ENCODE peak calls at places on chromosomes 13 and 19, in four cellular contexts. One of them, this sample, is unnamed.

GRCh38 chr19:48540110-48540509 is 11.9 kb upstream of the SULT2B1 start:
- DNase-seq in HepG2: no peak
- DNase-seq in GM12878: no peak
- DNase-seq in K562: no peak
- DNase-seq in this sample: no peak

GRCh38 chr13:108346376-108346775 is 76.9 kb downstream of the TNFSF13B start:
- DNase-seq in HepG2: no peak
- DNase-seq in K562: no peak
- DNase-seq in GM12878: no peak
- DNase-seq in this sample: no peak

GRCh38 chr13:106182404-106182803 is 353.1 kb downstream of the EFNB2 start:
- DNase-seq in K562: no peak
- DNase-seq in GM12878: no peak
- DNase-seq in HepG2: no peak
- DNase-seq in this sample: no peak

GRCh38 chr13:66951426-66951825 is 278.7 kb downstream of the PCDH9 start:
- DNase-seq in K562: no peak
- DNase-seq in HepG2: no peak
- DNase-seq in GM12878: no peak
- DNase-seq in this sample: no peak

GRCh38 chr19:54380897-54381296 is 16.2 kb upstream of the LAIR1 start:
- DNase-seq in HepG2: no peak
- DNase-seq in K562: no peak
- DNase-seq in GM12878: no peak
- DNase-seq in this sample: no peak

GRCh38 chr13:112710855-112711527 is 21.2 kb downstream of the ATP11A start:
- DNase-seq in GM12878: no peak
- DNase-seq in HepG2: no peak
- DNase-seq in K562: no peak
- DNase-seq in this sample: peak

GRCh38 chr13:99357149-99357596 is 50.0 kb upstream of the GPR183 start:
- DNase-seq in GM12878: peak
- DNase-seq in K562: peak
- DNase-seq in HepG2: no peak
- DNase-seq in this sample: no peak

GRCh38 chr13:114313061-114313860 is 1.0 kb upstream of the CHAMP1 start:
- DNase-seq in K562: no peak
- DNase-seq in GM12878: peak
- DNase-seq in HepG2: no peak
- DNase-seq in this sample: no peak

GRCh38 chr19:1302534-1303239 is 17.0 kb downstream of the EFNA2 start:
- DNase-seq in K562: no peak
- DNase-seq in HepG2: no peak
- DNase-seq in GM12878: no peak
- DNase-seq in this sample: no peak

GRCh38 chr13:52085416-52085815 is 43.5 kb downstream of the NEK5 start:
- DNase-seq in GM12878: no peak
- DNase-seq in K562: no peak
- DNase-seq in HepG2: no peak
- DNase-seq in this sample: no peak

GRCh38 chr13:114049026-114049425 is 75.2 kb upstream of the C13orf46 start:
- DNase-seq in GM12878: no peak
- DNase-seq in HepG2: no peak
- DNase-seq in K562: no peak
- DNase-seq in this sample: no peak

GRCh38 chr13:113731192-113732175 is 27.5 kb upstream of the TMEM255B start:
- DNase-seq in K562: no peak
- DNase-seq in GM12878: no peak
- DNase-seq in HepG2: no peak
- DNase-seq in this sample: no peak

GRCh38 chr13:46543307-46543706 is 9.7 kb upstream of the LRCH1 start:
- DNase-seq in HepG2: no peak
- DNase-seq in K562: no peak
- DNase-seq in GM12878: no peak
- DNase-seq in this sample: no peak

GRCh38 chr19:38736413-38737280 is 7.6 kb downstream of the CAPN12 start:
- DNase-seq in HepG2: no peak
- DNase-seq in GM12878: peak
- DNase-seq in K562: peak
- DNase-seq in this sample: peak

GRCh38 chr13:79448413-79448812 is 32.5 kb upstream of the NDFIP2 start:
- DNase-seq in GM12878: no peak
- DNase-seq in HepG2: no peak
- DNase-seq in K562: no peak
- DNase-seq in this sample: no peak

GRCh38 chr13:79455331-79455730 is 25.6 kb upstream of the NDFIP2 start:
- DNase-seq in GM12878: no peak
- DNase-seq in HepG2: no peak
- DNase-seq in K562: no peak
- DNase-seq in this sample: no peak

GRCh38 chr13:79450110-79450509 is 30.8 kb upstream of the NDFIP2 start:
- DNase-seq in K562: no peak
- DNase-seq in HepG2: no peak
- DNase-seq in GM12878: no peak
- DNase-seq in this sample: no peak

GRCh38 chr13:79447741-79448140 is 33.2 kb upstream of the NDFIP2 start:
- DNase-seq in GM12878: no peak
- DNase-seq in HepG2: no peak
- DNase-seq in K562: no peak
- DNase-seq in this sample: no peak

DNA sequence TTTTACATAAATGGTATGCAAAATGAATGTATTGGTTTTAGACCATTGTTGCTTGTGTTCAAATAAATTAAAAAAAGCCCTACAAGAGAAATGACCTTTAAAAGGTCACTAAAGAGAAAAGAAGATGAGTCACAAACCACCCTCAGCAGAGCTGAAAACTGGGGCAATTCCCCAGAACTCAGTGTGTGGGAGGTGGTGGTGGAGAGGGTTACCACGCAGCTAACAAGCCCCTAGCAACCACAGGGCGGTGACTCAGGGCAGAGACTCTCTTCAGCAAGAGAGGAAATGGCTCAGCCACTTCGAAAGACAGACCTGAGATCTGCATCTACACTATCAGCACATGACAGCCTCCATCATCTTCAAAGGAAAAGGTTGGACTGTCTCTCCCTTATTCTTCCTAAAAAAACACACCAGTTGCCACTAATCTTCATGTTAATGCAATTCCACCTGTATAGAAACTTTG is 29.4 kb upstream of the NDFIP2 start:
- DNase-seq in K562: peak
- DNase-seq in HepG2: no peak
- DNase-seq in GM12878: peak
- DNase-seq in this sample: peak
- TF ChIP-seq ETV6 in K562: peak
- TF ChIP-seq ETV6 in HepG2: no peak
- TF ChIP-seq ETV6 in GM12878: no peak
- TF ChIP-seq ETV6 in this sample: no peak

GRCh38 chr13:39847336-39847735 is 191.9 kb downstream of the COG6 start:
- DNase-seq in HepG2: no peak
- DNase-seq in GM12878: no peak
- DNase-seq in K562: no peak
- DNase-seq in this sample: no peak
- TF ChIP-seq TCF7 in HepG2: no peak
- TF ChIP-seq TCF7 in GM12878: no peak
- TF ChIP-seq TCF7 in K562: no peak
- TF ChIP-seq TCF7 in this sample: no peak

DNA sequence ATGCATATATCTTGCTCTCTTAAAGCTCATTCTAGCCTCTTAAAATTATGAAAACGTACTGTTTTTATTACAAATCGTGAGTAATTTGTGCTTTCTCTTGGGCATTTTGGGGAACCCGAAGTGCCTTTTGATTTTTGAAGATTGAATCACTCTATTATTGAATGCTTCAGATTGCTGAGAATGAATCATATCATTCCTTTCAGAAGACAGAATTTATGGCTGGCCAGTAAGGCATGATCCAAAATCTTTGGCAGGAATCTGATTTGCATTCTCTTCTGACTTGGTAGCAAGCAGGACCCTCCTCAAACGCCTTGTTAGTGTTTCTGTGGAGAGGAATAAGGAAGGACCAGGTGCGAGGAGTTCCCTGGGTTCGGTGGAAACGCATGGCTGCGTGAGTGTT is 49.5 kb downstream of the STARD13 start:
- DNase-seq in GM12878: no peak
- DNase-seq in HepG2: no peak
- DNase-seq in K562: no peak
- DNase-seq in this sample: no peak
- TF ChIP-seq ETV6 in GM12878: no peak
- TF ChIP-seq ETV6 in HepG2: no peak
- TF ChIP-seq ETV6 in K562: no peak
- TF ChIP-seq ETV6 in this sample: no peak

GRCh38 chr13:30927595-30927994 is 4.9 kb upstream of the TEX26 start:
- DNase-seq in K562: no peak
- DNase-seq in GM12878: no peak
- DNase-seq in HepG2: no peak
- DNase-seq in this sample: no peak
- TF ChIP-seq TCF7 in K562: no peak
- TF ChIP-seq TCF7 in GM12878: no peak
- TF ChIP-seq TCF7 in HepG2: no peak
- TF ChIP-seq TCF7 in this sample: no peak

GRCh38 chr19:32814046-32814445 is 55.5 kb downstream of the SLC7A9 start:
- DNase-seq in K562: no peak
- DNase-seq in HepG2: no peak
- DNase-seq in GM12878: no peak
- DNase-seq in this sample: peak
- TF ChIP-seq ETV6 in K562: no peak
- TF ChIP-seq ETV6 in HepG2: no peak
- TF ChIP-seq ETV6 in GM12878: no peak
- TF ChIP-seq ETV6 in this sample: no peak

GRCh38 chr13:20686863-20687579 is 16.5 kb upstream of the IL17D start:
- DNase-seq in GM12878: no peak
- DNase-seq in K562: no peak
- DNase-seq in HepG2: no peak
- DNase-seq in this sample: no peak
- TF ChIP-seq TCF7 in GM12878: no peak
- TF ChIP-seq TCF7 in K562: no peak
- TF ChIP-seq TCF7 in HepG2: no peak
- TF ChIP-seq TCF7 in this sample: no peak

DNA sequence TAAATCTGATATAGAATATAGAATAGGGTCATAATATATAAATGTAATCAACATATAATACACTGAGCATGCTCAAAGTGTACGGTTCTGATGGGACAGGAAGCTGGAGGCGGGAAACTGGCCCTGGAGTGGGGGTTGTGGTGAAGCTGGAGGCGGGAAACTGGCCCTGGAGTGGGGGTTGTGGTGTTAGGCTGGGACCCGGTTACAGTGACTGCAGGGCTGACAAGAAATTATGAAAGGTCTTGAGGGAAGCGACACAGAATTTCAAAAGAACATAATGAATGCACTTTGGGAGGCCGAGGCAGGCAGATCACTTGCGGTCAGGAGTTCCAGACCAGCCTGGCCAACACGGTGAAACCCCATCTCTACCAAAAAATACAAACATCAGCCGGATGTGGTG is 61.6 kb downstream of the GADD45B start:
- DNase-seq in K562: no peak
- DNase-seq in GM12878: no peak
- DNase-seq in HepG2: no peak
- DNase-seq in this sample: no peak
- TF ChIP-seq ETV6 in K562: no peak
- TF ChIP-seq ETV6 in GM12878: no peak
- TF ChIP-seq ETV6 in HepG2: no peak
- TF ChIP-seq ETV6 in this sample: no peak

GRCh38 chr19:44748426-44749254 is at the start of gene BCL3:
- DNase-seq in K562: peak
- DNase-seq in HepG2: no peak
- DNase-seq in GM12878: no peak
- DNase-seq in this sample: no peak

GRCh38 chr19:44749318-44749717 is 810 bp downstream of the BCL3 start:
- DNase-seq in GM12878: no peak
- DNase-seq in K562: no peak
- DNase-seq in HepG2: no peak
- DNase-seq in this sample: no peak

GRCh38 chr19:44746616-44746945 is 1.9 kb upstream of the BCL3 start:
- DNase-seq in GM12878: no peak
- DNase-seq in K562: no peak
- DNase-seq in HepG2: no peak
- DNase-seq in this sample: no peak

GRCh38 chr19:44746946-44747738 is 1.4 kb upstream of the BCL3 start:
- DNase-seq in K562: peak
- DNase-seq in HepG2: peak
- DNase-seq in GM12878: peak
- DNase-seq in this sample: peak

DNA sequence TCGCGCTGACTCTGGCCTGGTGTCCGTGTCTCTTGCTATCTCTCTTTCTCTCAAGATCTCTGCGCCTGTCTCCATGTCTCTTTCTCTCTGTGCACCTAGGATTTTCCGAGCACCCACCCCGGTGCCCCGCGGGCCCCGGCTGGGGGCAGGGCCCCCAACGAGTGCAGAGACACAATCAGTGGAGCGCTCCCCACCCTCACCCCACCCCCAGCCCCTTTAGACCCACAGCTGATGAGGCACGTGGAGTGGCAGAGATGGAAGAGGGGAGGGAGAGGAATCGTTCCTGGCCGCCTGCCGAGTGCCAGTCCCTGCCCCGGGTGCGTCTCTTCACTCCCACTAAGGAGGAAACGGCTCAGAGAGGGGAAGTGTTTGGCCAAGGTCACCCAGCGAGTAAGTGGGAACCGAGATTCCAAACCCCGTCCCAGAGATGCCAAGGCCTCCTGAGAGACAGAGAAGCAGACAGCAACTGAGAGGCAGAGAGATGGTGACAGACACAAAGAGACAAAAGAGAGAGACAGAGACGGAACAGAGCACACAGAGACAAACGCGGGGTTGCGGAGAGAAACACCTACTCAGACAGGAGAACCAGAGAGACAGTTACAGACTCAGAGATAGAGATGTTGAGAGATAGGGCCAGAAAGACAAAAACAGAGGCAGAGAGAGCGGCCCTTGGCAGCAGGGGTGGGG is 626 bp upstream of the BCL3 start:
- DNase-seq in GM12878: no peak
- DNase-seq in K562: no peak
- DNase-seq in HepG2: peak
- DNase-seq in this sample: no peak
- TF ChIP-seq TCF7 in GM12878: no peak
- TF ChIP-seq TCF7 in K562: no peak
- TF ChIP-seq TCF7 in HepG2: no peak
- TF ChIP-seq TCF7 in this sample: no peak

GRCh38 chr13:26529441-26529840 is 28.0 kb upstream of the WASF3 start:
- DNase-seq in GM12878: no peak
- DNase-seq in HepG2: peak
- DNase-seq in K562: peak
- DNase-seq in this sample: peak
- TF ChIP-seq ETV6 in GM12878: no peak
- TF ChIP-seq ETV6 in HepG2: no peak
- TF ChIP-seq ETV6 in K562: no peak
- TF ChIP-seq ETV6 in this sample: peak

DNA sequence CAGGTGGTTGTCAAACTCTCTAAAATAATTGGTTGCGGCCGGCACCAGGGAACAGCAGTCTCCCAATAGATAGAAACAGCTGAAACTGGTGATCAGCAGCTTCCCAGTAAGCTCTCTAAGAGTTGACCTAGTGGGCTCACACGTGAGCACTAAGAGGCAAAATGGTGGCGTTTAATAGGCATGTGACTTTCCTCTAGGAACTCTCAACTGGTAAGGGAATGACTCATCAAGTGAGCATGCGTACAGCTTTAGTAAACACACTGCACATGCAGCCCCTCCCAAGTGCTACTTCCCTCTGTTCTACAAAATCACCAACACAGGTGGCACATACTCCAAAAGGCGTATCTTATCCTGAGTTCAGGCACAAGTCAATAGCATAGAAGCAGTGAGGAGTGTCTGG is 41.7 kb downstream of the TNFSF11 start:
- DNase-seq in GM12878: no peak
- DNase-seq in K562: no peak
- DNase-seq in HepG2: no peak
- DNase-seq in this sample: no peak
- TF ChIP-seq TCF7 in GM12878: no peak
- TF ChIP-seq TCF7 in K562: no peak
- TF ChIP-seq TCF7 in HepG2: no peak
- TF ChIP-seq TCF7 in this sample: no peak

This sample was measured in WTC11.